ENCODE peak calls at places on chromosomes 13 and 19, in nine cellular contexts. One of them, this sample, is unnamed.

GRCh38 chr19:12983561-12984142 is 11.6 kb upstream of the NFIX start:
- DNase-seq in activated CD4-positive, alpha-beta memory T cell treated with anti-CD3 and anti-CD28 coated beads, Interleukin-2, amount 10 ng/mL, durations not matched to agents 7 days and 5 days: peak; percentile 84
- DNase-seq in glutamatergic neuron: peak; percentile 77
- DNase-seq in T-cell: peak; percentile 74
- DNase-seq in esophagus muscularis mucosa: no peak
- DNase-seq in stimulated activated CD8-positive, alpha-beta memory T cell treated with anti-CD3 and anti-CD28 coated beads, Interleukin-4, amount 100 ng/mL, for 4 hours: peak; percentile 61
- DNase-seq in mesendoderm: peak; percentile 80
- DNase-seq in activated T-cell treated with anti-CD3 and anti-CD28 coated beads for 1 hour: peak; percentile 79
- DNase-seq in NCI-H1436: peak; percentile 78
- DNase-seq in this sample: peak; percentile 89

GRCh38 chr13:99063952-99064351 is 86.1 kb upstream of the DOCK9 start:
- DNase-seq in activated CD4-positive, alpha-beta memory T cell treated with anti-CD3 and anti-CD28 coated beads, Interleukin-2, amount 10 ng/mL, durations not matched to agents 7 days and 5 days: no peak
- DNase-seq in glutamatergic neuron: no peak
- DNase-seq in T-cell: no peak
- DNase-seq in esophagus muscularis mucosa: no peak
- DNase-seq in stimulated activated CD8-positive, alpha-beta memory T cell treated with anti-CD3 and anti-CD28 coated beads, Interleukin-4, amount 100 ng/mL, for 4 hours: no peak
- DNase-seq in mesendoderm: no peak
- DNase-seq in activated T-cell treated with anti-CD3 and anti-CD28 coated beads for 1 hour: no peak
- DNase-seq in NCI-H1436: no peak
- DNase-seq in this sample: no peak

GRCh38 chr13:74191036-74191809 is 57.0 kb upstream of the KLF12 start:
- DNase-seq in activated CD4-positive, alpha-beta memory T cell treated with anti-CD3 and anti-CD28 coated beads, Interleukin-2, amount 10 ng/mL, durations not matched to agents 7 days and 5 days: no peak
- DNase-seq in glutamatergic neuron: no peak
- DNase-seq in T-cell: no peak
- DNase-seq in esophagus muscularis mucosa: no peak
- DNase-seq in stimulated activated CD8-positive, alpha-beta memory T cell treated with anti-CD3 and anti-CD28 coated beads, Interleukin-4, amount 100 ng/mL, for 4 hours: no peak
- DNase-seq in mesendoderm: no peak
- DNase-seq in activated T-cell treated with anti-CD3 and anti-CD28 coated beads for 1 hour: no peak
- DNase-seq in NCI-H1436: no peak
- DNase-seq in this sample: no peak

GRCh38 chr13:47897411-47898050 is 103.5 kb downstream of the SUCLA2 start:
- DNase-seq in activated CD4-positive, alpha-beta memory T cell treated with anti-CD3 and anti-CD28 coated beads, Interleukin-2, amount 10 ng/mL, durations not matched to agents 7 days and 5 days: no peak
- DNase-seq in glutamatergic neuron: no peak
- DNase-seq in T-cell: no peak
- DNase-seq in esophagus muscularis mucosa: no peak
- DNase-seq in stimulated activated CD8-positive, alpha-beta memory T cell treated with anti-CD3 and anti-CD28 coated beads, Interleukin-4, amount 100 ng/mL, for 4 hours: no peak
- DNase-seq in mesendoderm: peak; percentile 97
- DNase-seq in activated T-cell treated with anti-CD3 and anti-CD28 coated beads for 1 hour: no peak
- DNase-seq in NCI-H1436: no peak
- DNase-seq in this sample: no peak

GRCh38 chr13:26471807-26472206 is 85.7 kb upstream of the WASF3 start:
- DNase-seq in activated CD4-positive, alpha-beta memory T cell treated with anti-CD3 and anti-CD28 coated beads, Interleukin-2, amount 10 ng/mL, durations not matched to agents 7 days and 5 days: no peak
- DNase-seq in glutamatergic neuron: no peak
- DNase-seq in T-cell: no peak
- DNase-seq in esophagus muscularis mucosa: peak; percentile 80
- DNase-seq in stimulated activated CD8-positive, alpha-beta memory T cell treated with anti-CD3 and anti-CD28 coated beads, Interleukin-4, amount 100 ng/mL, for 4 hours: no peak
- DNase-seq in mesendoderm: no peak
- DNase-seq in activated T-cell treated with anti-CD3 and anti-CD28 coated beads for 1 hour: no peak
- DNase-seq in NCI-H1436: no peak
- DNase-seq in this sample: no peak

GRCh38 chr13:44668707-44669106 is 92.6 kb upstream of the TSC22D1 start:
- DNase-seq in activated CD4-positive, alpha-beta memory T cell treated with anti-CD3 and anti-CD28 coated beads, Interleukin-2, amount 10 ng/mL, durations not matched to agents 7 days and 5 days: no peak
- DNase-seq in glutamatergic neuron: no peak
- DNase-seq in T-cell: no peak
- DNase-seq in esophagus muscularis mucosa: no peak
- DNase-seq in stimulated activated CD8-positive, alpha-beta memory T cell treated with anti-CD3 and anti-CD28 coated beads, Interleukin-4, amount 100 ng/mL, for 4 hours: no peak
- DNase-seq in mesendoderm: no peak
- DNase-seq in activated T-cell treated with anti-CD3 and anti-CD28 coated beads for 1 hour: no peak
- DNase-seq in NCI-H1436: no peak
- DNase-seq in this sample: peak; percentile 26

GRCh38 chr13:113742000-113742441 is 17.0 kb upstream of the TMEM255B start:
- DNase-seq in activated CD4-positive, alpha-beta memory T cell treated with anti-CD3 and anti-CD28 coated beads, Interleukin-2, amount 10 ng/mL, durations not matched to agents 7 days and 5 days: peak; percentile 38
- DNase-seq in glutamatergic neuron: peak; percentile 65
- DNase-seq in T-cell: no peak
- DNase-seq in esophagus muscularis mucosa: no peak
- DNase-seq in stimulated activated CD8-positive, alpha-beta memory T cell treated with anti-CD3 and anti-CD28 coated beads, Interleukin-4, amount 100 ng/mL, for 4 hours: no peak
- DNase-seq in mesendoderm: peak; percentile 50
- DNase-seq in activated T-cell treated with anti-CD3 and anti-CD28 coated beads for 1 hour: no peak
- DNase-seq in NCI-H1436: peak; percentile 77
- DNase-seq in this sample: peak; percentile 33

GRCh38 chr19:41515054-41515652 is 60.8 kb upstream of the CEACAM21 start:
- DNase-seq in activated CD4-positive, alpha-beta memory T cell treated with anti-CD3 and anti-CD28 coated beads, Interleukin-2, amount 10 ng/mL, durations not matched to agents 7 days and 5 days: no peak
- DNase-seq in glutamatergic neuron: no peak
- DNase-seq in T-cell: no peak
- DNase-seq in esophagus muscularis mucosa: no peak
- DNase-seq in stimulated activated CD8-positive, alpha-beta memory T cell treated with anti-CD3 and anti-CD28 coated beads, Interleukin-4, amount 100 ng/mL, for 4 hours: no peak
- DNase-seq in mesendoderm: no peak
- DNase-seq in activated T-cell treated with anti-CD3 and anti-CD28 coated beads for 1 hour: no peak
- DNase-seq in NCI-H1436: no peak
- DNase-seq in this sample: no peak

GRCh38 chr19:12838182-12838890 is at the start of gene MAST1:
- DNase-seq in activated CD4-positive, alpha-beta memory T cell treated with anti-CD3 and anti-CD28 coated beads, Interleukin-2, amount 10 ng/mL, durations not matched to agents 7 days and 5 days: peak; percentile 61
- DNase-seq in glutamatergic neuron: peak; percentile 84
- DNase-seq in T-cell: peak; percentile 30
- DNase-seq in esophagus muscularis mucosa: no peak
- DNase-seq in stimulated activated CD8-positive, alpha-beta memory T cell treated with anti-CD3 and anti-CD28 coated beads, Interleukin-4, amount 100 ng/mL, for 4 hours: no peak
- DNase-seq in mesendoderm: peak; percentile 66
- DNase-seq in activated T-cell treated with anti-CD3 and anti-CD28 coated beads for 1 hour: no peak
- DNase-seq in NCI-H1436: peak; percentile 50
- DNase-seq in this sample: no peak

GRCh38 chr13:49494645-49495044 is 1.1 kb upstream of the PHF11 start:
- DNase-seq in activated CD4-positive, alpha-beta memory T cell treated with anti-CD3 and anti-CD28 coated beads, Interleukin-2, amount 10 ng/mL, durations not matched to agents 7 days and 5 days: no peak
- DNase-seq in glutamatergic neuron: no peak
- DNase-seq in T-cell: no peak
- DNase-seq in esophagus muscularis mucosa: no peak
- DNase-seq in stimulated activated CD8-positive, alpha-beta memory T cell treated with anti-CD3 and anti-CD28 coated beads, Interleukin-4, amount 100 ng/mL, for 4 hours: no peak
- DNase-seq in mesendoderm: no peak
- DNase-seq in activated T-cell treated with anti-CD3 and anti-CD28 coated beads for 1 hour: no peak
- DNase-seq in NCI-H1436: no peak
- DNase-seq in this sample: no peak

GRCh38 chr19:11339254-11340098 is at the start of gene RAB3D:
- DNase-seq in activated CD4-positive, alpha-beta memory T cell treated with anti-CD3 and anti-CD28 coated beads, Interleukin-2, amount 10 ng/mL, durations not matched to agents 7 days and 5 days: peak; percentile 84
- DNase-seq in glutamatergic neuron: peak; percentile 99
- DNase-seq in T-cell: peak; percentile 67
- DNase-seq in esophagus muscularis mucosa: peak; percentile 97
- DNase-seq in stimulated activated CD8-positive, alpha-beta memory T cell treated with anti-CD3 and anti-CD28 coated beads, Interleukin-4, amount 100 ng/mL, for 4 hours: peak; percentile 59
- DNase-seq in mesendoderm: peak; percentile 93
- DNase-seq in activated T-cell treated with anti-CD3 and anti-CD28 coated beads for 1 hour: peak; percentile 72
- DNase-seq in NCI-H1436: peak; percentile 93
- DNase-seq in this sample: no peak

GRCh38 chr19:8161135-8161646 is 11.8 kb upstream of the FBN3 start:
- DNase-seq in activated CD4-positive, alpha-beta memory T cell treated with anti-CD3 and anti-CD28 coated beads, Interleukin-2, amount 10 ng/mL, durations not matched to agents 7 days and 5 days: peak; percentile 18
- DNase-seq in glutamatergic neuron: no peak
- DNase-seq in T-cell: no peak
- DNase-seq in esophagus muscularis mucosa: no peak
- DNase-seq in stimulated activated CD8-positive, alpha-beta memory T cell treated with anti-CD3 and anti-CD28 coated beads, Interleukin-4, amount 100 ng/mL, for 4 hours: no peak
- DNase-seq in mesendoderm: peak; percentile 75
- DNase-seq in activated T-cell treated with anti-CD3 and anti-CD28 coated beads for 1 hour: no peak
- DNase-seq in NCI-H1436: peak; percentile 92
- DNase-seq in this sample: no peak

GRCh38 chr13:25214371-25215252 is 42.5 kb upstream of the AMER2 start:
- DNase-seq in activated CD4-positive, alpha-beta memory T cell treated with anti-CD3 and anti-CD28 coated beads, Interleukin-2, amount 10 ng/mL, durations not matched to agents 7 days and 5 days: no peak
- DNase-seq in glutamatergic neuron: no peak
- DNase-seq in T-cell: no peak
- DNase-seq in esophagus muscularis mucosa: no peak
- DNase-seq in stimulated activated CD8-positive, alpha-beta memory T cell treated with anti-CD3 and anti-CD28 coated beads, Interleukin-4, amount 100 ng/mL, for 4 hours: no peak
- DNase-seq in mesendoderm: peak; percentile 53
- DNase-seq in activated T-cell treated with anti-CD3 and anti-CD28 coated beads for 1 hour: no peak
- DNase-seq in NCI-H1436: no peak
- DNase-seq in this sample: no peak

GRCh38 chr13:102902789-102903347 is 57.0 kb downstream of the ERCC5 start:
- DNase-seq in activated CD4-positive, alpha-beta memory T cell treated with anti-CD3 and anti-CD28 coated beads, Interleukin-2, amount 10 ng/mL, durations not matched to agents 7 days and 5 days: no peak
- DNase-seq in glutamatergic neuron: no peak
- DNase-seq in T-cell: no peak
- DNase-seq in esophagus muscularis mucosa: no peak
- DNase-seq in stimulated activated CD8-positive, alpha-beta memory T cell treated with anti-CD3 and anti-CD28 coated beads, Interleukin-4, amount 100 ng/mL, for 4 hours: no peak
- DNase-seq in mesendoderm: peak; percentile 29
- DNase-seq in activated T-cell treated with anti-CD3 and anti-CD28 coated beads for 1 hour: no peak
- DNase-seq in NCI-H1436: no peak
- DNase-seq in this sample: peak; percentile 46

GRCh38 chr19:996051-996838 is 4.0 kb upstream of the GRIN3B start:
- DNase-seq in activated CD4-positive, alpha-beta memory T cell treated with anti-CD3 and anti-CD28 coated beads, Interleukin-2, amount 10 ng/mL, durations not matched to agents 7 days and 5 days: peak; percentile 74
- DNase-seq in glutamatergic neuron: peak; percentile 53
- DNase-seq in T-cell: peak; percentile 83
- DNase-seq in esophagus muscularis mucosa: no peak
- DNase-seq in stimulated activated CD8-positive, alpha-beta memory T cell treated with anti-CD3 and anti-CD28 coated beads, Interleukin-4, amount 100 ng/mL, for 4 hours: peak; percentile 64
- DNase-seq in mesendoderm: peak; percentile 58
- DNase-seq in activated T-cell treated with anti-CD3 and anti-CD28 coated beads for 1 hour: peak; percentile 52
- DNase-seq in NCI-H1436: peak; percentile 33
- DNase-seq in this sample: no peak

GRCh38 chr13:20146381-20146780 is 14.5 kb downstream of the GJA3 start:
- DNase-seq in activated CD4-positive, alpha-beta memory T cell treated with anti-CD3 and anti-CD28 coated beads, Interleukin-2, amount 10 ng/mL, durations not matched to agents 7 days and 5 days: no peak
- DNase-seq in glutamatergic neuron: no peak
- DNase-seq in T-cell: no peak
- DNase-seq in esophagus muscularis mucosa: no peak
- DNase-seq in stimulated activated CD8-positive, alpha-beta memory T cell treated with anti-CD3 and anti-CD28 coated beads, Interleukin-4, amount 100 ng/mL, for 4 hours: no peak
- DNase-seq in mesendoderm: no peak
- DNase-seq in activated T-cell treated with anti-CD3 and anti-CD28 coated beads for 1 hour: no peak
- DNase-seq in NCI-H1436: no peak
- DNase-seq in this sample: no peak

GRCh38 chr19:1057185-1057857 is 9.6 kb upstream of the ARHGAP45 start:
- DNase-seq in activated CD4-positive, alpha-beta memory T cell treated with anti-CD3 and anti-CD28 coated beads, Interleukin-2, amount 10 ng/mL, durations not matched to agents 7 days and 5 days: peak; percentile 62
- DNase-seq in glutamatergic neuron: no peak
- DNase-seq in T-cell: no peak
- DNase-seq in esophagus muscularis mucosa: no peak
- DNase-seq in stimulated activated CD8-positive, alpha-beta memory T cell treated with anti-CD3 and anti-CD28 coated beads, Interleukin-4, amount 100 ng/mL, for 4 hours: no peak
- DNase-seq in mesendoderm: peak; percentile 83
- DNase-seq in activated T-cell treated with anti-CD3 and anti-CD28 coated beads for 1 hour: no peak
- DNase-seq in NCI-H1436: no peak
- DNase-seq in this sample: peak; percentile 42

GRCh38 chr19:45878043-45878794 is 7.7 kb downstream of the IRF2BP1 start:
- DNase-seq in activated CD4-positive, alpha-beta memory T cell treated with anti-CD3 and anti-CD28 coated beads, Interleukin-2, amount 10 ng/mL, durations not matched to agents 7 days and 5 days: no peak
- DNase-seq in glutamatergic neuron: no peak
- DNase-seq in T-cell: no peak
- DNase-seq in esophagus muscularis mucosa: no peak
- DNase-seq in stimulated activated CD8-positive, alpha-beta memory T cell treated with anti-CD3 and anti-CD28 coated beads, Interleukin-4, amount 100 ng/mL, for 4 hours: no peak
- DNase-seq in mesendoderm: no peak
- DNase-seq in activated T-cell treated with anti-CD3 and anti-CD28 coated beads for 1 hour: no peak
- DNase-seq in NCI-H1436: no peak
- DNase-seq in this sample: no peak